ENCODE peak calls at places on chromosomes 1 and 21, in ten cellular contexts. W is nephron progenitor cell; M is activated gamma-delta T cell treated with Interleukin-2 at 50 U/mL for 16 hours; E is psoas muscle; G is WERI-Rb-1; J is stimulated activated CD4-positive, alpha-beta T cell treated with anti-CD3 and anti-CD28 coated beads, Interleukin-1b, Interleukin-23, amount 100 ng/mL, for 1 hour; O is heart right ventricle; Z is mucosa of gallbladder; D is SK-N-DZ; A is SK-MEL-5. V is an unnamed sample.

GRCh38 chr1:39692152-39693064 is 1.2 kb upstream of the HPCAL4 start:
- DNase-seq in W (peak; percentile 56), M (peak; percentile 16), E (no peak), G (no peak), J (no peak), O (no peak), Z (no peak), D (peak; percentile 13), A (no peak), V (peak; percentile 34)

GRCh38 chr1:179812501-179813292 is 64.9 kb downstream of the TOR1AIP2 start:
- DNase-seq in W (no peak), M (no peak), E (no peak), G (no peak), J (no peak), O (no peak), Z (no peak), D (no peak), A (no peak), V (no peak)

GRCh38 chr1:14723401-14723800 is 124.9 kb downstream of the KAZN start:
- DNase-seq in W (no peak), M (no peak), E (no peak), G (no peak), J (no peak), O (no peak), Z (no peak), D (no peak), A (no peak), V (no peak)

GRCh38 chr21:35738342-35738961 is 321.9 kb downstream of the SETD4 start:
- DNase-seq in W (no peak), M (no peak), E (no peak), G (no peak), J (no peak), O (peak; percentile 16), Z (no peak), D (no peak), A (no peak), V (no peak)

GRCh38 chr1:84700065-84700464 is 9.8 kb upstream of the SSX2IP start:
- DNase-seq in W (no peak), M (no peak), E (no peak), G (peak; percentile 31), J (no peak), O (no peak), Z (no peak), D (no peak), A (no peak), V (no peak)

GRCh38 chr1:240100351-240100750 is 8.7 kb downstream of the FMN2 start:
- DNase-seq in W (no peak), M (no peak), E (no peak), G (no peak), J (no peak), O (no peak), Z (no peak), D (no peak), A (no peak), V (no peak)

GRCh38 chr1:229572286-229572685 is 13.8 kb upstream of the ABCB10 start:
- DNase-seq in W (no peak), M (no peak), E (no peak), G (no peak), J (no peak), O (no peak), Z (no peak), D (no peak), A (no peak), V (no peak)

GRCh38 chr1:48387409-48387808 is 84.6 kb downstream of the SPATA6 start:
- DNase-seq in W (no peak), M (no peak), E (no peak), G (no peak), J (no peak), O (no peak), Z (no peak), D (no peak), A (no peak), V (no peak)

GRCh38 chr1:115089443-115090340 is at the start of gene TSPAN2:
- DNase-seq in W (peak; percentile 76), M (peak; percentile 53), E (peak; percentile 49), G (peak; percentile 91), J (peak; percentile 20), O (peak; percentile 74), Z (peak; percentile 56), D (peak; percentile 6), A (no peak), V (peak; percentile 8)

GRCh38 chr1:3033795-3034100 is 12.5 kb downstream of the ACTRT2 start:
- DNase-seq in W (no peak), M (no peak), E (no peak), G (no peak), J (no peak), O (no peak), Z (no peak), D (no peak), A (no peak), V (no peak)

GRCh38 chr1:55369474-55369873 is 154.3 kb upstream of the USP24 start:
- DNase-seq in W (no peak), M (no peak), E (no peak), G (no peak), J (no peak), O (no peak), Z (no peak), D (no peak), A (no peak), V (no peak)

GRCh38 chr1:173489149-173489600 is 12.0 kb downstream of the PRDX6 start:
- DNase-seq in W (no peak), M (no peak), E (no peak), G (peak; percentile 79), J (no peak), O (no peak), Z (no peak), D (no peak), A (peak; percentile 53), V (no peak)

GRCh38 chr21:44376606-44377005 is 23.2 kb downstream of the TRPM2 start:
- DNase-seq in W (no peak), M (no peak), E (no peak), G (no peak), J (no peak), O (no peak), Z (no peak), D (no peak), A (no peak), V (no peak)

GRCh38 chr1:37315236-37315870 is 159.0 kb upstream of the ZC3H12A start:
- DNase-seq in W (no peak), M (no peak), E (no peak), G (no peak), J (no peak), O (no peak), Z (no peak), D (no peak), A (no peak), V (no peak)

GRCh38 chr1:94600556-94600955 is 59.0 kb upstream of the F3 start:
- DNase-seq in W (no peak), M (no peak), E (no peak), G (no peak), J (no peak), O (no peak), Z (no peak), D (no peak), A (no peak), V (no peak)

GRCh38 chr1:208544058-208544457 is 299.9 kb upstream of the PLXNA2 start:
- DNase-seq in W (no peak), M (no peak), E (no peak), G (no peak), J (no peak), O (no peak), Z (no peak), D (no peak), A (no peak), V (no peak)

GRCh38 chr1:36874271-36875017 is 159.9 kb downstream of the GRIK3 start:
- DNase-seq in W (no peak), M (no peak), E (no peak), G (no peak), J (no peak), O (no peak), Z (no peak), D (no peak), A (no peak), V (no peak)

GRCh38 chr1:206568256-206568655 is 44.0 kb downstream of the EIF2D start:
- DNase-seq in W (no peak), M (peak; percentile 23), E (no peak), G (no peak), J (no peak), O (no peak), Z (no peak), D (no peak), A (no peak), V (no peak)

GRCh38 chr1:201317551-201317950 is 34.2 kb downstream of the PKP1 start:
- DNase-seq in W (no peak), M (no peak), E (no peak), G (no peak), J (no peak), O (no peak), Z (no peak), D (no peak), A (no peak), V (no peak)

GRCh38 chr1:228733576-228733975 is 1.7 kb upstream of the RHOU start:
- DNase-seq in W (no peak), M (no peak), E (no peak), G (no peak), J (no peak), O (no peak), Z (no peak), D (no peak), A (no peak), V (no peak)

GRCh38 chr1:40919475-40920011 is 57.4 kb upstream of the CITED4 start:
- DNase-seq in W (no peak), M (no peak), E (no peak), G (no peak), J (no peak), O (no peak), Z (peak; percentile 84), D (no peak), A (peak; percentile 86), V (no peak)

GRCh38 chr1:234611799-234612351 is 1.9 kb upstream of the IRF2BP2 start:
- DNase-seq in W (no peak), M (no peak), E (peak; percentile 58), G (peak; percentile 74), J (no peak), O (peak; percentile 34), Z (peak; percentile 40), D (peak; percentile 71), A (peak; percentile 54), V (no peak)

GRCh38 chr1:235369802-235370201 is 2.6 kb downstream of the TBCE start:
- DNase-seq in W (no peak), M (no peak), E (no peak), G (no peak), J (no peak), O (no peak), Z (no peak), D (no peak), A (no peak), V (no peak)

GRCh38 chr1:21663251-21663950 is 5.8 kb downstream of the RAP1GAP start:
- DNase-seq in W (no peak), M (no peak), E (no peak), G (peak; percentile 48), J (no peak), O (no peak), Z (no peak), D (no peak), A (no peak), V (no peak)

GRCh38 chr1:31663622-31664452 is 19.2 kb upstream of the PEF1 start:
- DNase-seq in W (peak; percentile 88), M (peak; percentile 61), E (peak; percentile 57), G (peak; percentile 48), J (peak; percentile 19), O (peak; percentile 69), Z (peak; percentile 45), D (peak; percentile 28), A (peak; percentile 59), V (peak; percentile 90)